ENCODE peak calls at places on chromosomes 6 and 20, in eight cellular contexts. One of them, this sample, is unnamed.

GRCh38 chr6:144644776-144645175 is 359.6 kb downstream of the UTRN start:
- DNase-seq in naive thymus-derived CD8-positive, alpha-beta T cell: no peak
- DNase-seq in activated CD4-positive, alpha-beta T cell treated with anti-CD3 and anti-CD28 coated beads, Interleukin-2, amount 10 ng/mL, durations not matched to agents 24 days and 14 days: no peak
- DNase-seq in H7: peak
- DNase-seq in endothelial cell of umbilical vein: no peak
- DNase-seq in MV-4-11: no peak
- DNase-seq in substantia nigra: no peak
- DNase-seq in NCI-H1105: no peak
- DNase-seq in this sample: no peak

GRCh38 chr6:136524936-136525413 is 25.2 kb downstream of the MAP7 start:
- DNase-seq in naive thymus-derived CD8-positive, alpha-beta T cell: no peak
- DNase-seq in activated CD4-positive, alpha-beta T cell treated with anti-CD3 and anti-CD28 coated beads, Interleukin-2, amount 10 ng/mL, durations not matched to agents 24 days and 14 days: no peak
- DNase-seq in H7: no peak
- DNase-seq in endothelial cell of umbilical vein: no peak
- DNase-seq in MV-4-11: no peak
- DNase-seq in substantia nigra: no peak
- DNase-seq in NCI-H1105: peak
- DNase-seq in this sample: no peak

GRCh38 chr6:161949531-161949930 is 675.7 kb upstream of the AGPAT4 start:
- DNase-seq in naive thymus-derived CD8-positive, alpha-beta T cell: no peak
- DNase-seq in activated CD4-positive, alpha-beta T cell treated with anti-CD3 and anti-CD28 coated beads, Interleukin-2, amount 10 ng/mL, durations not matched to agents 24 days and 14 days: no peak
- DNase-seq in H7: no peak
- DNase-seq in endothelial cell of umbilical vein: no peak
- DNase-seq in MV-4-11: no peak
- DNase-seq in substantia nigra: no peak
- DNase-seq in NCI-H1105: no peak
- DNase-seq in this sample: no peak

GRCh38 chr20:50338479-50339195 is 148.0 kb downstream of the CEBPB start:
- DNase-seq in naive thymus-derived CD8-positive, alpha-beta T cell: no peak
- DNase-seq in activated CD4-positive, alpha-beta T cell treated with anti-CD3 and anti-CD28 coated beads, Interleukin-2, amount 10 ng/mL, durations not matched to agents 24 days and 14 days: peak
- DNase-seq in H7: peak
- DNase-seq in endothelial cell of umbilical vein: no peak
- DNase-seq in MV-4-11: peak
- DNase-seq in substantia nigra: no peak
- DNase-seq in NCI-H1105: no peak
- DNase-seq in this sample: no peak

GRCh38 chr6:157272372-157272771 is 50.9 kb downstream of the TMEM242 start:
- DNase-seq in naive thymus-derived CD8-positive, alpha-beta T cell: no peak
- DNase-seq in activated CD4-positive, alpha-beta T cell treated with anti-CD3 and anti-CD28 coated beads, Interleukin-2, amount 10 ng/mL, durations not matched to agents 24 days and 14 days: no peak
- DNase-seq in H7: no peak
- DNase-seq in endothelial cell of umbilical vein: no peak
- DNase-seq in MV-4-11: no peak
- DNase-seq in substantia nigra: no peak
- DNase-seq in NCI-H1105: no peak
- DNase-seq in this sample: no peak

GRCh38 chr6:6582111-6582510 is 6.4 kb upstream of the LY86 start:
- DNase-seq in naive thymus-derived CD8-positive, alpha-beta T cell: no peak
- DNase-seq in activated CD4-positive, alpha-beta T cell treated with anti-CD3 and anti-CD28 coated beads, Interleukin-2, amount 10 ng/mL, durations not matched to agents 24 days and 14 days: no peak
- DNase-seq in H7: no peak
- DNase-seq in endothelial cell of umbilical vein: no peak
- DNase-seq in MV-4-11: no peak
- DNase-seq in substantia nigra: no peak
- DNase-seq in NCI-H1105: no peak
- DNase-seq in this sample: no peak

GRCh38 chr20:53157443-53158408 is 185.6 kb downstream of the TSHZ2 start:
- DNase-seq in naive thymus-derived CD8-positive, alpha-beta T cell: peak
- DNase-seq in activated CD4-positive, alpha-beta T cell treated with anti-CD3 and anti-CD28 coated beads, Interleukin-2, amount 10 ng/mL, durations not matched to agents 24 days and 14 days: peak
- DNase-seq in H7: peak
- DNase-seq in endothelial cell of umbilical vein: peak
- DNase-seq in MV-4-11: peak
- DNase-seq in substantia nigra: peak
- DNase-seq in NCI-H1105: peak
- DNase-seq in this sample: peak

GRCh38 chr20:62409935-62410741 is 3.1 kb upstream of the CABLES2 start:
- DNase-seq in naive thymus-derived CD8-positive, alpha-beta T cell: no peak
- DNase-seq in activated CD4-positive, alpha-beta T cell treated with anti-CD3 and anti-CD28 coated beads, Interleukin-2, amount 10 ng/mL, durations not matched to agents 24 days and 14 days: peak
- DNase-seq in H7: peak
- DNase-seq in endothelial cell of umbilical vein: peak
- DNase-seq in MV-4-11: peak
- DNase-seq in substantia nigra: no peak
- DNase-seq in NCI-H1105: peak
- DNase-seq in this sample: peak

GRCh38 chr20:38296433-38296832 is 7.5 kb upstream of the BPI start:
- DNase-seq in naive thymus-derived CD8-positive, alpha-beta T cell: no peak
- DNase-seq in activated CD4-positive, alpha-beta T cell treated with anti-CD3 and anti-CD28 coated beads, Interleukin-2, amount 10 ng/mL, durations not matched to agents 24 days and 14 days: no peak
- DNase-seq in H7: no peak
- DNase-seq in endothelial cell of umbilical vein: no peak
- DNase-seq in MV-4-11: peak
- DNase-seq in substantia nigra: no peak
- DNase-seq in NCI-H1105: no peak
- DNase-seq in this sample: no peak

GRCh38 chr6:12718025-12718424 is 1.5 kb downstream of the PHACTR1 start:
- DNase-seq in naive thymus-derived CD8-positive, alpha-beta T cell: no peak
- DNase-seq in activated CD4-positive, alpha-beta T cell treated with anti-CD3 and anti-CD28 coated beads, Interleukin-2, amount 10 ng/mL, durations not matched to agents 24 days and 14 days: no peak
- DNase-seq in H7: no peak
- DNase-seq in endothelial cell of umbilical vein: no peak
- DNase-seq in MV-4-11: no peak
- DNase-seq in substantia nigra: no peak
- DNase-seq in NCI-H1105: no peak
- DNase-seq in this sample: no peak

GRCh38 chr20:4119854-4120209 is 104.5 kb upstream of the RNF24 start:
- DNase-seq in naive thymus-derived CD8-positive, alpha-beta T cell: no peak
- DNase-seq in activated CD4-positive, alpha-beta T cell treated with anti-CD3 and anti-CD28 coated beads, Interleukin-2, amount 10 ng/mL, durations not matched to agents 24 days and 14 days: no peak
- DNase-seq in H7: no peak
- DNase-seq in endothelial cell of umbilical vein: no peak
- DNase-seq in MV-4-11: no peak
- DNase-seq in substantia nigra: no peak
- DNase-seq in NCI-H1105: no peak
- DNase-seq in this sample: no peak

GRCh38 chr20:43955244-43956191 is 40.9 kb downstream of the TOX2 start:
- DNase-seq in naive thymus-derived CD8-positive, alpha-beta T cell: peak
- DNase-seq in activated CD4-positive, alpha-beta T cell treated with anti-CD3 and anti-CD28 coated beads, Interleukin-2, amount 10 ng/mL, durations not matched to agents 24 days and 14 days: peak
- DNase-seq in H7: no peak
- DNase-seq in endothelial cell of umbilical vein: peak
- DNase-seq in MV-4-11: peak
- DNase-seq in substantia nigra: no peak
- DNase-seq in NCI-H1105: no peak
- DNase-seq in this sample: no peak

GRCh38 chr6:18269253-18269652 is 4.9 kb upstream of the DEK start:
- DNase-seq in naive thymus-derived CD8-positive, alpha-beta T cell: no peak
- DNase-seq in activated CD4-positive, alpha-beta T cell treated with anti-CD3 and anti-CD28 coated beads, Interleukin-2, amount 10 ng/mL, durations not matched to agents 24 days and 14 days: peak
- DNase-seq in H7: no peak
- DNase-seq in endothelial cell of umbilical vein: no peak
- DNase-seq in MV-4-11: peak
- DNase-seq in substantia nigra: no peak
- DNase-seq in NCI-H1105: no peak
- DNase-seq in this sample: no peak

GRCh38 chr6:36326351-36326995 is 10.2 kb downstream of the BNIP5 start:
- DNase-seq in naive thymus-derived CD8-positive, alpha-beta T cell: no peak
- DNase-seq in activated CD4-positive, alpha-beta T cell treated with anti-CD3 and anti-CD28 coated beads, Interleukin-2, amount 10 ng/mL, durations not matched to agents 24 days and 14 days: no peak
- DNase-seq in H7: no peak
- DNase-seq in endothelial cell of umbilical vein: no peak
- DNase-seq in MV-4-11: no peak
- DNase-seq in substantia nigra: no peak
- DNase-seq in NCI-H1105: no peak
- DNase-seq in this sample: no peak

GRCh38 chr6:105077592-105078463 is 102.0 kb downstream of the POPDC3 start:
- DNase-seq in naive thymus-derived CD8-positive, alpha-beta T cell: no peak
- DNase-seq in activated CD4-positive, alpha-beta T cell treated with anti-CD3 and anti-CD28 coated beads, Interleukin-2, amount 10 ng/mL, durations not matched to agents 24 days and 14 days: no peak
- DNase-seq in H7: no peak
- DNase-seq in endothelial cell of umbilical vein: peak
- DNase-seq in MV-4-11: peak
- DNase-seq in substantia nigra: no peak
- DNase-seq in NCI-H1105: peak
- DNase-seq in this sample: no peak

GRCh38 chr6:10626154-10626741 is 68.2 kb downstream of the C6orf52 start:
- DNase-seq in naive thymus-derived CD8-positive, alpha-beta T cell: no peak
- DNase-seq in activated CD4-positive, alpha-beta T cell treated with anti-CD3 and anti-CD28 coated beads, Interleukin-2, amount 10 ng/mL, durations not matched to agents 24 days and 14 days: no peak
- DNase-seq in H7: no peak
- DNase-seq in endothelial cell of umbilical vein: no peak
- DNase-seq in MV-4-11: no peak
- DNase-seq in substantia nigra: no peak
- DNase-seq in NCI-H1105: no peak
- DNase-seq in this sample: no peak

GRCh38 chr20:57514273-57514751 is 10.6 kb downstream of the CTCFL start:
- DNase-seq in naive thymus-derived CD8-positive, alpha-beta T cell: no peak
- DNase-seq in activated CD4-positive, alpha-beta T cell treated with anti-CD3 and anti-CD28 coated beads, Interleukin-2, amount 10 ng/mL, durations not matched to agents 24 days and 14 days: peak
- DNase-seq in H7: peak
- DNase-seq in endothelial cell of umbilical vein: peak
- DNase-seq in MV-4-11: peak
- DNase-seq in substantia nigra: peak
- DNase-seq in NCI-H1105: no peak
- DNase-seq in this sample: peak

GRCh38 chr20:9068896-9069663 is at the start of gene PLCB4:
- DNase-seq in naive thymus-derived CD8-positive, alpha-beta T cell: no peak
- DNase-seq in activated CD4-positive, alpha-beta T cell treated with anti-CD3 and anti-CD28 coated beads, Interleukin-2, amount 10 ng/mL, durations not matched to agents 24 days and 14 days: no peak
- DNase-seq in H7: peak
- DNase-seq in endothelial cell of umbilical vein: peak
- DNase-seq in MV-4-11: no peak
- DNase-seq in substantia nigra: no peak
- DNase-seq in NCI-H1105: peak
- DNase-seq in this sample: no peak

GRCh38 chr6:109050447-109051102 is 44.1 kb downstream of the SESN1 start:
- DNase-seq in naive thymus-derived CD8-positive, alpha-beta T cell: no peak
- DNase-seq in activated CD4-positive, alpha-beta T cell treated with anti-CD3 and anti-CD28 coated beads, Interleukin-2, amount 10 ng/mL, durations not matched to agents 24 days and 14 days: no peak
- DNase-seq in H7: no peak
- DNase-seq in endothelial cell of umbilical vein: no peak
- DNase-seq in MV-4-11: no peak
- DNase-seq in substantia nigra: no peak
- DNase-seq in NCI-H1105: no peak
- DNase-seq in this sample: no peak

GRCh38 chr6:108836061-108836460 is 12.2 kb upstream of the ARMC2 start:
- DNase-seq in naive thymus-derived CD8-positive, alpha-beta T cell: no peak
- DNase-seq in activated CD4-positive, alpha-beta T cell treated with anti-CD3 and anti-CD28 coated beads, Interleukin-2, amount 10 ng/mL, durations not matched to agents 24 days and 14 days: no peak
- DNase-seq in H7: no peak
- DNase-seq in endothelial cell of umbilical vein: no peak
- DNase-seq in MV-4-11: no peak
- DNase-seq in substantia nigra: no peak
- DNase-seq in NCI-H1105: no peak
- DNase-seq in this sample: no peak

GRCh38 chr6:5490495-5491069 is 229.3 kb downstream of the FARS2 start:
- DNase-seq in naive thymus-derived CD8-positive, alpha-beta T cell: no peak
- DNase-seq in activated CD4-positive, alpha-beta T cell treated with anti-CD3 and anti-CD28 coated beads, Interleukin-2, amount 10 ng/mL, durations not matched to agents 24 days and 14 days: no peak
- DNase-seq in H7: no peak
- DNase-seq in endothelial cell of umbilical vein: no peak
- DNase-seq in MV-4-11: no peak
- DNase-seq in substantia nigra: no peak
- DNase-seq in NCI-H1105: peak
- DNase-seq in this sample: no peak

GRCh38 chr6:13420269-13420668 is 67.1 kb downstream of the GFOD1 start:
- DNase-seq in naive thymus-derived CD8-positive, alpha-beta T cell: no peak
- DNase-seq in activated CD4-positive, alpha-beta T cell treated with anti-CD3 and anti-CD28 coated beads, Interleukin-2, amount 10 ng/mL, durations not matched to agents 24 days and 14 days: no peak
- DNase-seq in H7: no peak
- DNase-seq in endothelial cell of umbilical vein: no peak
- DNase-seq in MV-4-11: no peak
- DNase-seq in substantia nigra: no peak
- DNase-seq in NCI-H1105: no peak
- DNase-seq in this sample: no peak

GRCh38 chr6:132053523-132053922 is 102.4 kb upstream of the CCN2 start:
- DNase-seq in naive thymus-derived CD8-positive, alpha-beta T cell: no peak
- DNase-seq in activated CD4-positive, alpha-beta T cell treated with anti-CD3 and anti-CD28 coated beads, Interleukin-2, amount 10 ng/mL, durations not matched to agents 24 days and 14 days: no peak
- DNase-seq in H7: no peak
- DNase-seq in endothelial cell of umbilical vein: no peak
- DNase-seq in MV-4-11: no peak
- DNase-seq in substantia nigra: no peak
- DNase-seq in NCI-H1105: no peak
- DNase-seq in this sample: no peak

GRCh38 chr6:95804847-95805541 is 210.8 kb upstream of the FUT9 start:
- DNase-seq in naive thymus-derived CD8-positive, alpha-beta T cell: no peak
- DNase-seq in activated CD4-positive, alpha-beta T cell treated with anti-CD3 and anti-CD28 coated beads, Interleukin-2, amount 10 ng/mL, durations not matched to agents 24 days and 14 days: no peak
- DNase-seq in H7: no peak
- DNase-seq in endothelial cell of umbilical vein: no peak
- DNase-seq in MV-4-11: no peak
- DNase-seq in substantia nigra: no peak
- DNase-seq in NCI-H1105: no peak
- DNase-seq in this sample: no peak

GRCh38 chr20:32670773-32671455 is 2.8 kb downstream of the C20orf203 start:
- DNase-seq in naive thymus-derived CD8-positive, alpha-beta T cell: no peak
- DNase-seq in activated CD4-positive, alpha-beta T cell treated with anti-CD3 and anti-CD28 coated beads, Interleukin-2, amount 10 ng/mL, durations not matched to agents 24 days and 14 days: no peak
- DNase-seq in H7: no peak
- DNase-seq in endothelial cell of umbilical vein: no peak
- DNase-seq in MV-4-11: no peak
- DNase-seq in substantia nigra: no peak
- DNase-seq in NCI-H1105: no peak
- DNase-seq in this sample: no peak

GRCh38 chr6:35044145-35044745 is 96.9 kb downstream of the TCP11 start:
- DNase-seq in naive thymus-derived CD8-positive, alpha-beta T cell: no peak
- DNase-seq in activated CD4-positive, alpha-beta T cell treated with anti-CD3 and anti-CD28 coated beads, Interleukin-2, amount 10 ng/mL, durations not matched to agents 24 days and 14 days: no peak
- DNase-seq in H7: no peak
- DNase-seq in endothelial cell of umbilical vein: no peak
- DNase-seq in MV-4-11: peak
- DNase-seq in substantia nigra: no peak
- DNase-seq in NCI-H1105: no peak
- DNase-seq in this sample: no peak

GRCh38 chr6:149443411-149444181 is 41.2 kb downstream of the ZC3H12D start:
- DNase-seq in naive thymus-derived CD8-positive, alpha-beta T cell: no peak
- DNase-seq in activated CD4-positive, alpha-beta T cell treated with anti-CD3 and anti-CD28 coated beads, Interleukin-2, amount 10 ng/mL, durations not matched to agents 24 days and 14 days: no peak
- DNase-seq in H7: no peak
- DNase-seq in endothelial cell of umbilical vein: no peak
- DNase-seq in MV-4-11: no peak
- DNase-seq in substantia nigra: peak
- DNase-seq in NCI-H1105: no peak
- DNase-seq in this sample: no peak

GRCh38 chr6:148624025-148624424 is 122.8 kb upstream of the UST start:
- DNase-seq in naive thymus-derived CD8-positive, alpha-beta T cell: no peak
- DNase-seq in activated CD4-positive, alpha-beta T cell treated with anti-CD3 and anti-CD28 coated beads, Interleukin-2, amount 10 ng/mL, durations not matched to agents 24 days and 14 days: no peak
- DNase-seq in H7: no peak
- DNase-seq in endothelial cell of umbilical vein: no peak
- DNase-seq in MV-4-11: peak
- DNase-seq in substantia nigra: no peak
- DNase-seq in NCI-H1105: no peak
- DNase-seq in this sample: no peak

GRCh38 chr20:49811825-49812462 is 684 bp upstream of the SLC9A8 start:
- DNase-seq in naive thymus-derived CD8-positive, alpha-beta T cell: no peak
- DNase-seq in activated CD4-positive, alpha-beta T cell treated with anti-CD3 and anti-CD28 coated beads, Interleukin-2, amount 10 ng/mL, durations not matched to agents 24 days and 14 days: no peak
- DNase-seq in H7: peak
- DNase-seq in endothelial cell of umbilical vein: peak
- DNase-seq in MV-4-11: no peak
- DNase-seq in substantia nigra: no peak
- DNase-seq in NCI-H1105: no peak
- DNase-seq in this sample: no peak

GRCh38 chr6:143677891-143678737 is at the start of gene PHACTR2:
- DNase-seq in naive thymus-derived CD8-positive, alpha-beta T cell: peak
- DNase-seq in activated CD4-positive, alpha-beta T cell treated with anti-CD3 and anti-CD28 coated beads, Interleukin-2, amount 10 ng/mL, durations not matched to agents 24 days and 14 days: peak
- DNase-seq in H7: peak
- DNase-seq in endothelial cell of umbilical vein: peak
- DNase-seq in MV-4-11: no peak
- DNase-seq in substantia nigra: peak
- DNase-seq in NCI-H1105: peak
- DNase-seq in this sample: peak

GRCh38 chr20:4457566-4458543 is 263.9 kb upstream of the PRND start:
- DNase-seq in naive thymus-derived CD8-positive, alpha-beta T cell: no peak
- DNase-seq in activated CD4-positive, alpha-beta T cell treated with anti-CD3 and anti-CD28 coated beads, Interleukin-2, amount 10 ng/mL, durations not matched to agents 24 days and 14 days: peak
- DNase-seq in H7: no peak
- DNase-seq in endothelial cell of umbilical vein: no peak
- DNase-seq in MV-4-11: no peak
- DNase-seq in substantia nigra: no peak
- DNase-seq in NCI-H1105: no peak
- DNase-seq in this sample: no peak

GRCh38 chr6:80639243-80639642 is 532.8 kb downstream of the BCKDHB start:
- DNase-seq in naive thymus-derived CD8-positive, alpha-beta T cell: no peak
- DNase-seq in activated CD4-positive, alpha-beta T cell treated with anti-CD3 and anti-CD28 coated beads, Interleukin-2, amount 10 ng/mL, durations not matched to agents 24 days and 14 days: no peak
- DNase-seq in H7: no peak
- DNase-seq in endothelial cell of umbilical vein: no peak
- DNase-seq in MV-4-11: no peak
- DNase-seq in substantia nigra: no peak
- DNase-seq in NCI-H1105: no peak
- DNase-seq in this sample: no peak

GRCh38 chr6:31243508-31243907 is 28.4 kb downstream of the HLA-C start:
- DNase-seq in naive thymus-derived CD8-positive, alpha-beta T cell: no peak
- DNase-seq in activated CD4-positive, alpha-beta T cell treated with anti-CD3 and anti-CD28 coated beads, Interleukin-2, amount 10 ng/mL, durations not matched to agents 24 days and 14 days: no peak
- DNase-seq in H7: no peak
- DNase-seq in endothelial cell of umbilical vein: no peak
- DNase-seq in MV-4-11: no peak
- DNase-seq in substantia nigra: no peak
- DNase-seq in NCI-H1105: no peak
- DNase-seq in this sample: no peak

GRCh38 chr6:100573169-100573568 is 108.4 kb upstream of the SIM1 start:
- DNase-seq in naive thymus-derived CD8-positive, alpha-beta T cell: no peak
- DNase-seq in activated CD4-positive, alpha-beta T cell treated with anti-CD3 and anti-CD28 coated beads, Interleukin-2, amount 10 ng/mL, durations not matched to agents 24 days and 14 days: no peak
- DNase-seq in H7: no peak
- DNase-seq in endothelial cell of umbilical vein: peak
- DNase-seq in MV-4-11: peak
- DNase-seq in substantia nigra: no peak
- DNase-seq in NCI-H1105: no peak
- DNase-seq in this sample: no peak